ENCODE peak calls at places on chromosome 5, in four cellular contexts. I, W, P and A are unnamed samples.

GRCh38 chr5:43639566-43639965 is 36.6 kb downstream of the NNT start:
- DNase-seq in W (no peak), I (no peak), P (no peak), A (no peak)

GRCh38 chr5:93681432-93681831 is 60.0 kb downstream of the POU5F2 start:
- DNase-seq in P (no peak), I (no peak), W (no peak), A (peak; percentile 13)

GRCh38 chr5:117657591-117657990 is 1083.0 kb upstream of the SEMA6A start:
- DNase-seq in I (peak; percentile 0), P (no peak), W (no peak), A (peak; percentile 11)

GRCh38 chr5:38556599-38557308 is at the start of gene LIFR:
- DNase-seq in P (peak; percentile 93), I (peak; percentile 84), W (peak; percentile 40), A (peak; percentile 83)

GRCh38 chr5:74392698-74393431 is 247.7 kb downstream of the ENC1 start:
- DNase-seq in I (peak; percentile 65), W (no peak), P (no peak), A (peak; percentile 69)

GRCh38 chr5:141343242-141343952 is at the start of gene PCDHGA3:
- DNase-seq in W (no peak), I (peak; percentile 65), P (no peak), A (peak; percentile 59)

GRCh38 chr5:10536931-10537579 is 26.8 kb upstream of the ANKRD33B start:
- DNase-seq in I (no peak), P (no peak), W (no peak), A (peak; percentile 45)

GRCh38 chr5:55456216-55456895 is 78.4 kb downstream of the PLPP1 start:
- DNase-seq in I (peak; percentile 74), P (no peak), W (no peak), A (no peak)

GRCh38 chr5:38678079-38678478 is 121.6 kb upstream of the LIFR start:
- DNase-seq in I (no peak), P (no peak), W (no peak), A (no peak)

DNA sequence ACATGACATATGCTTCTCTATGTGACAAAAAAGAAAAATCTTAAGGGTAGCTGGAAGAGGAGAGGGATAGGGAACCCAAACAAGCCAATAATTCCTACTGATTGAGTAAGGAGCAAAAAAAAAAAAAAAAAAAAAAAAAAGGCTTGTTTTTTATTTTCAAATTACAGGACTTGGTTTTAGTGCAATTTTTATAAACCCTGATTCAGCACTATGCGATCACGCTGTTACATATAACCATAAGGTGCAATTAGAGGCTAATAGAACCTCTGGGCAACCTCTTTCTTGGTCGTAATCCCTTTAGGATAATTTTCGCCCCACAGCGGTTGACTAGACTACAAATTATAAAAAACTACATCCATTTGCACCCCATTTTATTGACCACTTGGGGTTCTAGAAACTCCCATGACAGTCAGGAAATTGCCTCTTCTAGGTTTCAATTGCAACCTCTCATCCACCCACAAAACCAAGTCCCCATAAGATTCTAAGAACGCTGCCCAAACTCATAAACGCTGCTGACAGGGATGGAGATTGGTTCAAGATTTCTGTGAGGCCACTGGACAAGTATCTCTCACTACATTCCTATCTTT is 44.2 kb upstream of the RAI14 start:
- DNase-seq in W (no peak), I (no peak), P (no peak), A (no peak)
- H3K4me3 ChIP-seq in W (no peak overlapping the region), I (no peak overlapping the region), P (no peak overlapping the region), A (no peak overlapping the region)

GRCh38 chr5:112737088-112737471 is 605 bp upstream of the APC start:
- DNase-seq in W (no peak), I (no peak), P (no peak), A (no peak)

GRCh38 chr5:112735702-112736101 is 2.0 kb upstream of the APC start:
- DNase-seq in W (no peak), P (no peak), I (peak; percentile 71), A (peak; percentile 28)

GRCh38 chr5:112734597-112734996 is 3.1 kb upstream of the APC start:
- DNase-seq in W (no peak), I (no peak), P (no peak), A (no peak)

GRCh38 chr5:112738180-112738560 is 485 bp downstream of the APC start:
- DNase-seq in P (no peak), I (peak; percentile 9), W (no peak), A (peak; percentile 29)

GRCh38 chr5:112737472-112738179 is at the start of gene APC:
- DNase-seq in W (peak; percentile 52), I (peak; percentile 91), P (peak; percentile 89), A (peak; percentile 92)
- TF ChIP-seq CTCF in W (no peak), I (peak; percentile 7), P (no peak), A (no peak)

GRCh38 chr5:61381968-61382367 is 49.9 kb downstream of the ZSWIM6 start:
- DNase-seq in I (no peak), W (no peak), P (no peak), A (no peak)

GRCh38 chr5:61379677-61380076 is 47.6 kb downstream of the ZSWIM6 start:
- DNase-seq in W (no peak), P (no peak), I (no peak), A (no peak)
- H3K4me3 ChIP-seq in W (no peak overlapping the region), P (no peak overlapping the region), I (no peak overlapping the region), A (no peak overlapping the region)

DNA sequence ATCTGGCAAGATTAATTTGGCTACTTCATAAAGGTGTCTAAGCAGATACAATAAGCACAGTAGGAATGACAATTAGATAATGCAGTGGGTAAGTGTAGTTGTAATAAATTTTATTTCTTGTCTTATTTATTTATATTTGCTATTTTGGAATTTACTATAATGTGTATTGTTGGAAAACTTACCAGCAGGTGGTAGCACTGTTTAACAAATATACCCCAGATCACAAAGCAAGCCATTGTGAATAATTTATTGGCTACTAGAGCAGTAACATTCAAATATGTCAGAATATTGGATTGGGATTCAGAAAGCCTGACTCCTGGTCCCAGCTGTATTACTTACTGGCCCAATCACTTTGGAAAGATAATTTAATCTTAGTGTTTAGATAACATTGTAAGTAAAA is 78.0 kb downstream of the ISOC1 start:
- DNase-seq in W (peak; percentile 3), P (no peak), I (no peak), A (peak; percentile 74)
- TF ChIP-seq CTCF in W (peak; percentile 33), P (no peak), I (peak; percentile 2), A (peak; percentile 9)

GRCh38 chr5:78287833-78288232 is 6.7 kb downstream of the AP3B1 start:
- DNase-seq in P (no peak), I (peak; percentile 86), W (peak; percentile 31), A (peak; percentile 71)
- H3K4me3 ChIP-seq in P (no peak overlapping the region), I (no peak overlapping the region), W (no peak overlapping the region), A (no peak overlapping the region)

GRCh38 chr5:150560401-150561191 is 52.7 kb downstream of the NDST1 start:
- DNase-seq in W (no peak), I (peak; percentile 61), P (no peak), A (peak; percentile 93)
- TF ChIP-seq CTCF in W (peak; percentile 84), I (peak; percentile 82), P (peak; percentile 96), A (peak; percentile 79)

DNA sequence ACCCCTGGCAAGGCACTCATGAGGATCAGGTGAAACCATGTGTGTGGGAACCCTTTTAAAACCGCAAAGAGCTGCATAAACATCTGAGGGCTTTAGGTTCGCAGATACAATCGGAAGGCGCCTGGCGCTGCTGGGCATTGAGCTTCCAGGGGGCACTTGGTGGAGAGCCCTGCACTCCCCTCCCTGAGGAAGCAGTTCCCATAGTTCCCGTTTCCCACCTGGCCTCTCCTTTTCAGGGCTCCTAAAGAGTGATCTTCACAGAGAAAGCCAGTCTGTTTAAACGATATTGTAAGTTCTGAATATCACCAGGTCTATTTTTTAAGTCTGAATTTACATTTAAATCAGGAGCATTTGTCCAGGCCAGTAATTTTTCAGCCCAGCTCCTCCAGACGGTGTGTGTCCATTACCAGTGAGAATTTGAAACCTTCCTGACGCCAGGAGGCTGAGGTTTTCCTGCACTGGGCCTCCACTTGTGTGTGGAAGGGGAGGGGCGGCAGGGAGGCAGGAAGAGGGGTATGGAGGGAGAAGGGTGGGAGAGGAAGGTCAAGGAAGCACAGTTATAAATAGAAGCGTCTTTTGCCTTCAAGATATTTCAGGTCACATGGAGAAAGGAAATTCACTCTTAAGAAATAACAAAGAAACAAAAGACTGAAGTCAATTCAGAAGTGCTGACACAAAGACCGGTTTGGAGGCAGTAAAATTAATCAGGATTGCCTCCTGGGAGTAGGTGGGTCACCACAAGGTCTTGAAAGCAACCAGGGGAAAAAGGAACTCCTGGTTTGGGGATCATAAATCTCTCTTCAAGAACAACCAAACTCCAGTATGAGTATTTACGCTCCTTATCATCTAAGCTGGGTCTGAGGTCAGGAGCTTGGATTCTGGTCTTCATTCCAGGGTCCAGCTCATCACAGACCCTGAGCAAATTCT is 14.3 kb upstream of the MGAT1 start:
- DNase-seq in P (no peak), I (peak; percentile 73), W (no peak), A (peak; percentile 86)
- H3K4me3 ChIP-seq in P (no peak overlapping the region), I (no peak overlapping the region), W (no peak overlapping the region), A (no peak overlapping the region)